ENCODE peak calls at places on chromosomes 16 and 17, in four cellular contexts. U is left ventricle myocardium inferior, N is A549, A is AG04449. Y is an unnamed sample.

GRCh38 chr16:75433732-75434413 is 570 bp upstream of the CFDP1 start:
- DNase-seq in U (no peak), A (peak; percentile 70), N (peak; percentile 92), Y (peak; percentile 79)

GRCh38 chr17:42673885-42674754 is 2.7 kb downstream of the PLEKHH3 start:
- DNase-seq in U (peak; percentile 77), A (no peak), N (peak; percentile 66), Y (no peak)

GRCh38 chr16:87765473-87765775 is 362 bp downstream of the KLHDC4 start:
- DNase-seq in A (no peak), U (no peak), N (no peak), Y (no peak)

GRCh38 chr16:57432505-57432904 is 14.7 kb downstream of the CIAPIN1 start:
- DNase-seq in U (no peak), N (no peak), A (no peak), Y (no peak)

GRCh38 chr17:4988168-4988567 is 693 bp upstream of the CAMTA2 start:
- DNase-seq in U (peak; percentile 50), N (no peak), A (no peak), Y (no peak)

GRCh38 chr16:83953796-83954576 is 946 bp downstream of the OSGIN1 start:
- DNase-seq in N (peak; percentile 72), A (no peak), U (no peak), Y (no peak)

GRCh38 chr16:57606147-57606846 is 22.1 kb upstream of the ADGRG1 start:
- DNase-seq in U (no peak), N (no peak), A (no peak), Y (no peak)

GRCh38 chr16:65414284-65414984 is 292.6 kb upstream of the CDH11 start:
- DNase-seq in U (no peak), A (peak; percentile 49), N (no peak), Y (peak; percentile 88)

GRCh38 chr17:55446581-55447205 is 25.1 kb upstream of the MMD start:
- DNase-seq in U (no peak), N (peak; percentile 88), A (no peak), Y (no peak)

GRCh38 chr17:29093090-29093871 is 50.3 kb downstream of the PIPOX start:
- DNase-seq in U (no peak), N (no peak), A (no peak), Y (no peak)

GRCh38 chr16:84839956-84840355 is 20.2 kb downstream of the CRISPLD2 start:
- DNase-seq in A (no peak), N (peak; percentile 37), U (no peak), Y (no peak)

GRCh38 chr17:9824094-9824493 is 1.6 kb upstream of the GLP2R start:
- DNase-seq in N (peak; percentile 57), A (no peak), U (no peak), Y (no peak)

GRCh38 chr16:64077242-64077641 is 1044.6 kb downstream of the CDH11 start:
- DNase-seq in U (no peak), N (no peak), A (no peak), Y (no peak)

GRCh38 chr17:42107597-42108576 is 4.6 kb downstream of the DHX58 start:
- DNase-seq in U (peak; percentile 64), N (peak; percentile 76), A (no peak), Y (peak; percentile 29)

GRCh38 chr17:77391668-77392375 is 251.1 kb downstream of the SEC14L1 start:
- DNase-seq in A (peak; percentile 96), U (peak; percentile 57), N (peak; percentile 74), Y (no peak)

GRCh38 chr16:50354629-50355456 is 13.9 kb downstream of the BRD7 start:
- DNase-seq in U (no peak), A (no peak), N (no peak), Y (no peak)

GRCh38 chr16:81666102-81666501 is 113.0 kb upstream of the PLCG2 start:
- DNase-seq in A (no peak), U (no peak), N (no peak), Y (no peak)

GRCh38 chr16:3971261-3971660 is 90.7 kb upstream of the CREBBP start:
- DNase-seq in U (no peak), A (peak; percentile 73), N (peak; percentile 32), Y (no peak)

GRCh38 chr17:27240086-27240801 is 53.7 kb upstream of the WSB1 start:
- DNase-seq in U (no peak), A (no peak), N (no peak), Y (no peak)

GRCh38 chr16:78748471-78748929 is 649.0 kb downstream of the WWOX start:
- DNase-seq in U (no peak), A (no peak), N (no peak), Y (no peak)

GRCh38 chr17:57570740-57571344 is 174.3 kb downstream of the CCDC182 start:
- DNase-seq in U (no peak), A (no peak), N (no peak), Y (no peak)

GRCh38 chr17:38560503-38561318 is 45.0 kb downstream of the SRCIN1 start:
- DNase-seq in U (no peak), N (no peak), A (no peak), Y (no peak)

GRCh38 chr17:33838281-33838680 is 416.8 kb upstream of the CCL2 start:
- DNase-seq in U (no peak), A (no peak), N (no peak), Y (no peak)

GRCh38 chr17:1718362-1719165 is 5.9 kb upstream of the WDR81 start:
- DNase-seq in U (no peak), N (no peak), A (no peak), Y (no peak)

DNA sequence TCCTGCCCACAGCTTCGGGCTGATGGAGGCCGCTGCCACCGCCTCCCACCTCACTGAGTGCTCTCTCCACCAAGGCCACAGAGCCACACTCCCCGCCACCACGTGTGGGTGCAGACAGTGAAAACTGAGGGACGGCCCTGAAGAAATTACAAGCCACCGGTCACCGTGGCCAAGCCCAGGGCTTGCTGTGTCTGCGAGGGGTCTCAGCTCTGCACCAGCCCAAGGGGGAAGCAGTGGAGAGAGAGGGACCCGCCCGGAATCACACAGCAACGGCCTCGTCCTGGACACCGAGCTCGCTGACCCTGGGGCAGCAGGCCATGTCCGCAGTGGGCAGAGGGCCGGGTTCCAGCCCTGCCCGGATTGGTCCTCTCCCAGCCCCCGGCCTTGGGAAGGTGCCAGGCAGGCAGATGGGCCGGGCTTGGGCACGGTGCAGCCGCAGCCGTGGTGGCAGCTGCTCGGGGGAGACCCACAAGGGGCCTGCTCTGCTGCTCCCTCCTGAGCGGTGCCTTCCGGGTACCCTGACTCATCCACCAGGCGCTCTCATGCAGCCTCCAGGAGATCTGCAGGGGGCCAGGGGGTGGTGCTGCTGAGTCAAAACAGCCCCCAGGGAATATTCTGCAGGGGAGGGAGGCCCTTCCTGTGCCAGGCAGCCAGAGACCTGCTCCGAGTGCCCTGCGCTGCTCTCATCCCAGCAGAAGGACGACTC is 52.0 kb downstream of the CBFA2T3 start:
- DNase-seq in N (peak; percentile 61), U (no peak), A (peak; percentile 42), Y (peak; percentile 27)
- TF ChIP-seq CTCF in N (peak; percentile 27), U (peak; percentile 38), A (peak; percentile 76), Y (peak; percentile 62)

GRCh38 chr17:40075216-40076100 is 12.7 kb downstream of the THRA start:
- DNase-seq in A (no peak), U (peak; percentile 85), N (peak; percentile 75), Y (no peak)
- H3K4me3 ChIP-seq in A (no peak overlapping the region), U (peak overlapping the region; percentile 48), N (peak overlapping the region; percentile 2), Y (no peak overlapping the region)

GRCh38 chr17:409308-409847 is 56.8 kb upstream of the RPH3AL start:
- DNase-seq in U (no peak), A (no peak), N (no peak), Y (no peak)

GRCh38 chr17:409848-410673 is 57.5 kb upstream of the RPH3AL start:
- DNase-seq in U (peak; percentile 99), N (peak; percentile 100), A (peak; percentile 77), Y (peak; percentile 99)

GRCh38 chr17:411416-412120 is 59.0 kb upstream of the RPH3AL start:
- DNase-seq in N (no peak), U (no peak), A (no peak), Y (no peak)

GRCh38 chr17:412211-413015 is 59.8 kb upstream of the RPH3AL start:
- DNase-seq in U (no peak), A (no peak), N (peak; percentile 70), Y (peak; percentile 35)

GRCh38 chr17:410674-411401 is 58.2 kb upstream of the RPH3AL start:
- DNase-seq in U (no peak), N (peak; percentile 42), A (no peak), Y (peak; percentile 2)
- TF ChIP-seq CTCF in U (no peak), N (no peak), A (peak; percentile 5), Y (peak; percentile 19)

DNA sequence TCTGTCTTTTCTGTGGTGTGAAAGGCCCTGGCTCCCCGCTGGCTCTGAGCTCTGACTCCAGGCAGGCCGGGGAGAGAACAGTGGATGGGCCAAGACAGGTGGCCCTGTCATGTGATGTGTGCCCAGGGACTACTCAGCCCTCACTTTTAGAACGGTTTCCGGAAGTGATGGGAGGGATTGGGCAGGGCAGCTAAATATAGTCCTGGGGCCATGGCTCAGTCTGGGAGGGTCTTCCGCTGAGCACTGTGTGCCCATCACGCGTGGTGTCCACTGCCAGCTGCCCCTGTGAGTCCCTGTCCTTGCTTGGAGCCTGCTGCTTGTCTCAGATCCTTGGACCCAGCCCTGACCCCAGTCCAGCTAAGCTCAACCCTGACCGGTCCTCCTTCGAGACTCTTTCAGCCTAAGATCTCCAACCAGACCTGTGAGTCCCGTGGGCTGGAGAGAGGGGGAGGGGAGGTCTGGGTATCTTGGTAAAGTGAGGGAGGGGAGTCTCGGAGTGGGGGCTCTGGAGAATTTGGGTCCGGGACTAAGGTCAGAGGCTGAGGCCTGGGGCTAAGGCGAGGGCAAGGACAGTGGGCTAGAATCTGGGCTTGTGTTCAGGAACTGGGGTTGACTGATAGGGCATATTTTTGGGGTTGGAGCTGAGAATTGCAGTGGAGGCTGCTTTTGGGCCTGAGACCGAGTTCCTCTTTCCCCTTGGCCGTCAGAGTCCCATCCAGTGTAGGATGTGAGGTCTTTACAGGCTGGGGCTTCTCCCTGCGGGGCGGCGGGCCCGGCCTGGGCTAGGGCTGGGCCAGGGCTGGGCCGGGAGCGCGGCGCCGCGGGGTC is at the start of gene TRIM72:
- DNase-seq in U (no peak), A (no peak), N (no peak), Y (no peak)
- H3K4me3 ChIP-seq in U (peak within 1 kb of the TSS; percentile 71), A (peak within 1 kb of the TSS; percentile 46), N (no peak within 1 kb of the TSS), Y (peak within 1 kb of the TSS; percentile 40)

GRCh38 chr16:67653131-67654068 is 6.7 kb downstream of the ACD start:
- DNase-seq in U (no peak), N (no peak), A (no peak), Y (no peak)
- TF ChIP-seq CTCF in U (no peak), N (no peak), A (peak; percentile 18), Y (no peak)

GRCh38 chr16:11401161-11402050 is 56.1 kb downstream of the RMI2 start:
- DNase-seq in U (peak; percentile 65), A (no peak), N (no peak), Y (no peak)
- H3K4me3 ChIP-seq in U (no peak overlapping the region), A (no peak overlapping the region), N (no peak overlapping the region), Y (no peak overlapping the region)

GRCh38 chr16:66432429-66432828 is 5.3 kb downstream of the BEAN1 start:
- DNase-seq in U (peak; percentile 24), N (no peak), A (no peak), Y (no peak)

GRCh38 chr16:66428682-66429251 is 1.7 kb downstream of the BEAN1 start:
- DNase-seq in U (no peak), N (no peak), A (no peak), Y (no peak)

GRCh38 chr16:66429290-66429962 is 2.3 kb downstream of the BEAN1 start:
- DNase-seq in U (no peak), A (no peak), N (no peak), Y (no peak)

GRCh38 chr16:66430214-66430613 is 3.1 kb downstream of the BEAN1 start:
- DNase-seq in N (no peak), A (no peak), U (no peak), Y (no peak)

GRCh38 chr16:66431760-66432159 is 4.7 kb downstream of the BEAN1 start:
- DNase-seq in N (no peak), U (no peak), A (no peak), Y (no peak)
- TF ChIP-seq CTCF in N (no peak), U (no peak), A (no peak), Y (no peak)